ENCODE peak calls at places on chromosomes 6 and 20, in five cellular contexts. One of them, this sample, is unnamed.

GRCh38 chr6:170038251-170038650 is 252.6 kb downstream of the DLL1 start:
- DNase-seq in choroid plexus epithelial cell: no peak
- DNase-seq in stimulated activated CD4-positive, alpha-beta T cell treated with anti-CD3 and anti-CD28 coated beads, Interleukin-4, amount 100 ng/mL, for 24 hours: no peak
- DNase-seq in neural progenitor cell: no peak
- DNase-seq in adrenal gland: no peak
- DNase-seq in this sample: no peak

GRCh38 chr6:2165216-2165725 is 80.1 kb downstream of the GMDS start:
- DNase-seq in neural progenitor cell: no peak
- DNase-seq in adrenal gland: no peak
- DNase-seq in choroid plexus epithelial cell: no peak
- DNase-seq in stimulated activated CD4-positive, alpha-beta T cell treated with anti-CD3 and anti-CD28 coated beads, Interleukin-4, amount 100 ng/mL, for 24 hours: no peak
- DNase-seq in this sample: no peak

GRCh38 chr6:45495404-45496084 is 117.8 kb upstream of the SUPT3H start:
- DNase-seq in neural progenitor cell: no peak
- DNase-seq in choroid plexus epithelial cell: no peak
- DNase-seq in adrenal gland: no peak
- DNase-seq in stimulated activated CD4-positive, alpha-beta T cell treated with anti-CD3 and anti-CD28 coated beads, Interleukin-4, amount 100 ng/mL, for 24 hours: no peak
- DNase-seq in this sample: no peak

GRCh38 chr6:39209360-39209811 is 19.9 kb downstream of the KCNK5 start:
- DNase-seq in adrenal gland: no peak
- DNase-seq in neural progenitor cell: no peak
- DNase-seq in choroid plexus epithelial cell: no peak
- DNase-seq in stimulated activated CD4-positive, alpha-beta T cell treated with anti-CD3 and anti-CD28 coated beads, Interleukin-4, amount 100 ng/mL, for 24 hours: no peak
- DNase-seq in this sample: no peak

GRCh38 chr6:119676971-119677370 is 327.4 kb upstream of the MAN1A1 start:
- DNase-seq in neural progenitor cell: no peak
- DNase-seq in stimulated activated CD4-positive, alpha-beta T cell treated with anti-CD3 and anti-CD28 coated beads, Interleukin-4, amount 100 ng/mL, for 24 hours: no peak
- DNase-seq in choroid plexus epithelial cell: no peak
- DNase-seq in adrenal gland: no peak
- DNase-seq in this sample: no peak

GRCh38 chr6:13508711-13509705 is 21.6 kb upstream of the GFOD1 start:
- DNase-seq in stimulated activated CD4-positive, alpha-beta T cell treated with anti-CD3 and anti-CD28 coated beads, Interleukin-4, amount 100 ng/mL, for 24 hours: no peak
- DNase-seq in neural progenitor cell: no peak
- DNase-seq in adrenal gland: no peak
- DNase-seq in choroid plexus epithelial cell: peak
- DNase-seq in this sample: no peak

GRCh38 chr20:17921774-17922173 is 46.8 kb downstream of the SNX5 start:
- DNase-seq in choroid plexus epithelial cell: no peak
- DNase-seq in adrenal gland: no peak
- DNase-seq in neural progenitor cell: no peak
- DNase-seq in stimulated activated CD4-positive, alpha-beta T cell treated with anti-CD3 and anti-CD28 coated beads, Interleukin-4, amount 100 ng/mL, for 24 hours: no peak
- DNase-seq in this sample: no peak

GRCh38 chr6:163489584-163489983 is 75.1 kb downstream of the QKI start:
- DNase-seq in adrenal gland: no peak
- DNase-seq in neural progenitor cell: no peak
- DNase-seq in choroid plexus epithelial cell: peak
- DNase-seq in stimulated activated CD4-positive, alpha-beta T cell treated with anti-CD3 and anti-CD28 coated beads, Interleukin-4, amount 100 ng/mL, for 24 hours: no peak
- DNase-seq in this sample: no peak

GRCh38 chr20:14992071-14992654 is 654.8 kb upstream of the FLRT3 start:
- DNase-seq in neural progenitor cell: no peak
- DNase-seq in stimulated activated CD4-positive, alpha-beta T cell treated with anti-CD3 and anti-CD28 coated beads, Interleukin-4, amount 100 ng/mL, for 24 hours: no peak
- DNase-seq in adrenal gland: no peak
- DNase-seq in choroid plexus epithelial cell: peak
- DNase-seq in this sample: no peak